ENCODE peak calls at places on chromosomes 3 and 15, in seven cellular contexts. J, P, D, A, U, N and Z are unnamed samples. For H3K4me1, the result is how much of the 10 kb centered on the place peaks cover.

GRCh38 chr3:13651057-13651400 is 102.1 kb downstream of the FBLN2 start:
- DNase-seq in N (no peak), P (no peak), A (no peak), D (no peak), U (no peak), J (no peak), Z (no peak)

GRCh38 chr3:55143928-55144671 is 216.2 kb upstream of the LRTM1 start:
- DNase-seq in D (no peak), J (no peak), P (no peak), N (no peak), U (no peak), A (no peak), Z (no peak)

GRCh38 chr15:71627188-71627587 is 183.2 kb upstream of the NR2E3 start:
- DNase-seq in A (no peak), P (no peak), D (no peak), J (no peak), N (no peak), U (no peak), Z (no peak)

GRCh38 chr15:74122403-74123130 is 7.8 kb upstream of the ISLR2 start:
- DNase-seq in P (no peak), U (no peak), D (no peak), A (no peak), N (no peak), J (no peak), Z (peak)

GRCh38 chr15:74655424-74655823 is 39.8 kb downstream of the CLK3 start:
- DNase-seq in J (no peak), D (no peak), P (no peak), U (no peak), N (no peak), A (no peak), Z (no peak)

GRCh38 chr3:97958396-97958795 is 13.8 kb downstream of the RIOX2 start:
- DNase-seq in J (no peak), U (no peak), D (peak), A (no peak), N (no peak), P (no peak), Z (no peak)

GRCh38 chr15:50219820-50220219 is 37.8 kb downstream of the SLC27A2 start:
- DNase-seq in A (no peak), P (no peak), N (no peak), D (no peak), U (no peak), J (no peak), Z (no peak)

GRCh38 chr15:45377630-45378148 is 655 bp downstream of the GATM start:
- DNase-seq in P (peak), N (no peak), D (peak), J (peak), U (peak), A (no peak), Z (no peak)

GRCh38 chr3:156433910-156434309 is 121.0 kb downstream of the SSR3 start:
- DNase-seq in U (no peak), N (no peak), D (no peak), P (no peak), A (no peak), J (no peak), Z (no peak)

GRCh38 chr3:65596511-65597224 is 442.1 kb downstream of the MAGI1 start:
- DNase-seq in A (no peak), J (peak), U (no peak), N (no peak), P (peak), D (no peak), Z (no peak)

GRCh38 chr3:65595222-65595996 is 443.3 kb downstream of the MAGI1 start:
- DNase-seq in A (no peak), J (peak), D (no peak), N (no peak), P (no peak), U (no peak), Z (no peak)

GRCh38 chr3:65597952-65598413 is 440.7 kb downstream of the MAGI1 start:
- DNase-seq in J (peak), U (peak), N (peak), D (no peak), A (no peak), P (no peak), Z (no peak)

GRCh38 chr3:65595997-65596300 is 442.8 kb downstream of the MAGI1 start:
- DNase-seq in U (no peak), A (no peak), N (no peak), P (no peak), D (no peak), J (no peak), Z (no peak)

GRCh38 chr3:65597225-65597951 is 441.3 kb downstream of the MAGI1 start:
- DNase-seq in P (peak), N (peak), U (peak), J (peak), D (peak), A (no peak), Z (no peak)
- H3K4me1 ChIP-seq in P (under half), N (under half), U (under half), J (under half), D (under half), A (under half), Z (under half)

GRCh38 chr15:63819645-63820044 is 14.1 kb downstream of the HERC1 start:
- DNase-seq in P (no peak), N (no peak), A (no peak), J (no peak), D (no peak), U (no peak), Z (no peak)

GRCh38 chr15:63820210-63820609 is 13.5 kb downstream of the HERC1 start:
- DNase-seq in J (no peak), A (no peak), D (no peak), P (no peak), N (no peak), U (no peak), Z (no peak)

GRCh38 chr15:63815796-63816533 is 17.8 kb downstream of the HERC1 start:
- DNase-seq in A (no peak), D (no peak), N (no peak), J (no peak), P (no peak), U (no peak), Z (no peak)

GRCh38 chr15:63818628-63819027 is 15.1 kb downstream of the HERC1 start:
- DNase-seq in N (no peak), D (no peak), U (no peak), P (no peak), J (no peak), A (no peak), Z (no peak)

GRCh38 chr15:63818191-63818590 is 15.6 kb downstream of the HERC1 start:
- DNase-seq in A (no peak), J (peak), D (no peak), P (peak), U (no peak), N (no peak), Z (no peak)
- H3K4me1 ChIP-seq in A (under half), J (under half), D (half or more), P (under half), U (under half), N (under half), Z (under half)

GRCh38 chr15:85621096-85621495 is 173.6 kb downstream of the KLHL25 start:
- DNase-seq in D (no peak), J (no peak), P (no peak), N (no peak), A (no peak), U (no peak), Z (no peak)
- H3K4me1 ChIP-seq in D (under half), J (under half), P (half or more), N (under half), A (under half), U (under half), Z (under half)

GRCh38 chr3:119637679-119638525 is 22.5 kb downstream of the POPDC2 start:
- DNase-seq in J (no peak), U (no peak), N (no peak), A (no peak), D (no peak), P (no peak), Z (no peak)
- H3K4me1 ChIP-seq in J (under half), U (under half), N (under half), A (under half), D (under half), P (under half), Z (under half)